ENCODE peak calls at places on chromosomes 13 and 19, in five cellular contexts. V is OCI-LY7, E is GM23338, F is tibial nerve, G is lung. Y is an unnamed sample.

GRCh38 chr13:106318941-106319411 is 216.5 kb downstream of the EFNB2 start:
- DNase-seq in F (no peak), V (no peak), E (peak; percentile 27), G (peak; percentile 48), Y (peak; percentile 86)

GRCh38 chr13:51258612-51259358 is 36.6 kb downstream of the FAM124A start:
- DNase-seq in V (no peak), F (no peak), E (no peak), G (no peak), Y (no peak)

GRCh38 chr13:99374994-99375805 is 68.0 kb upstream of the GPR183 start:
- DNase-seq in E (no peak), F (no peak), G (no peak), V (peak; percentile 44), Y (no peak)

GRCh38 chr19:54364775-54365257 is at the start of gene LAIR1:
- DNase-seq in E (no peak), G (no peak), F (no peak), V (peak; percentile 59), Y (no peak)

GRCh38 chr19:3968556-3969434 is 2.1 kb downstream of the DAPK3 start:
- DNase-seq in V (no peak), F (peak; percentile 79), E (peak; percentile 97), G (peak; percentile 87), Y (peak; percentile 98)

GRCh38 chr13:22161871-22162270 is 491.0 kb downstream of the FGF9 start:
- DNase-seq in E (no peak), G (no peak), V (no peak), F (no peak), Y (no peak)

GRCh38 chr13:79678100-79678499 is 197.1 kb downstream of the NDFIP2 start:
- DNase-seq in F (no peak), E (no peak), G (no peak), V (no peak), Y (no peak)

GRCh38 chr13:74280093-74280794 is 146.0 kb upstream of the KLF12 start:
- DNase-seq in G (no peak), V (no peak), E (no peak), F (no peak), Y (no peak)

GRCh38 chr19:55146078-55146647 is 2.8 kb downstream of the TNNT1 start:
- DNase-seq in V (peak; percentile 66), F (no peak), G (no peak), E (peak; percentile 91), Y (no peak)

GRCh38 chr19:18306903-18307681 is 15.8 kb downstream of the LSM4 start:
- DNase-seq in G (no peak), V (peak; percentile 66), F (no peak), E (peak; percentile 37), Y (no peak)

GRCh38 chr19:4241824-4242430 is 5.0 kb upstream of the YJU2 start:
- DNase-seq in V (peak; percentile 18), E (no peak), F (no peak), G (no peak), Y (no peak)

DNA sequence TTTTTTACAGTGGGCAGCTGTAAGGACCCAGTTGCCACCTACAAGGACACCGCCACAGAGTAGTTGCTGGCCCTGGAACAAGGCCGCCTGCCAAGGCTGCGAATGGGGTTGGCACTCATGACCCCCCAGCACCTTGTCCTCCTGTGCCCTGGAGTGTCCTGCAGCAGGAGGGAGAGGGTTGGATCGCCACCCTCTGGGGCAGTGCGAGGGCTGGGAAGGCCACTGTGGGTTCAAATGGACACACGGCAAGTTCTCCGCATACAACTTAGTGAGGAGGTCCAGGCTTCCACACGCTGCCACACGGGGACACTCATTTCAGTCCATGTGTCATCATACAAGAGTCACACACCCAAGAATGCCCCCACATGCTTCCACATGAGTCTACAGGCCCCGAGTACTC is 978 bp downstream of the KLK8 start:
- DNase-seq in E (no peak), V (no peak), F (no peak), G (no peak), Y (no peak)
- H3K4me3 ChIP-seq in E (peak overlapping the region; percentile 41), V (no peak overlapping the region), F (no peak overlapping the region), G (no peak overlapping the region), Y (no peak overlapping the region)

GRCh38 chr13:30408319-30409101 is 13.8 kb upstream of the UBE2L5 start:
- DNase-seq in V (peak; percentile 88), F (peak; percentile 93), G (peak; percentile 95), E (peak; percentile 97), Y (no peak)
- TF ChIP-seq CTCF in V (peak; percentile 72), F (peak; percentile 79), G (peak; percentile 72), E (peak; percentile 45), Y (peak; percentile 86)

GRCh38 chr19:657611-658010 is 5.4 kb downstream of the RNF126 start:
- DNase-seq in V (no peak), F (no peak), G (no peak), E (no peak), Y (no peak)

GRCh38 chr19:658916-659839 is 3.8 kb downstream of the RNF126 start:
- DNase-seq in V (peak; percentile 47), G (no peak), E (no peak), F (no peak), Y (no peak)

GRCh38 chr19:655691-656090 is 7.3 kb downstream of the RNF126 start:
- DNase-seq in F (no peak), V (no peak), E (no peak), G (no peak), Y (no peak)

GRCh38 chr19:656751-657559 is 6.1 kb downstream of the RNF126 start:
- DNase-seq in F (no peak), E (no peak), V (no peak), G (no peak), Y (no peak)

DNA sequence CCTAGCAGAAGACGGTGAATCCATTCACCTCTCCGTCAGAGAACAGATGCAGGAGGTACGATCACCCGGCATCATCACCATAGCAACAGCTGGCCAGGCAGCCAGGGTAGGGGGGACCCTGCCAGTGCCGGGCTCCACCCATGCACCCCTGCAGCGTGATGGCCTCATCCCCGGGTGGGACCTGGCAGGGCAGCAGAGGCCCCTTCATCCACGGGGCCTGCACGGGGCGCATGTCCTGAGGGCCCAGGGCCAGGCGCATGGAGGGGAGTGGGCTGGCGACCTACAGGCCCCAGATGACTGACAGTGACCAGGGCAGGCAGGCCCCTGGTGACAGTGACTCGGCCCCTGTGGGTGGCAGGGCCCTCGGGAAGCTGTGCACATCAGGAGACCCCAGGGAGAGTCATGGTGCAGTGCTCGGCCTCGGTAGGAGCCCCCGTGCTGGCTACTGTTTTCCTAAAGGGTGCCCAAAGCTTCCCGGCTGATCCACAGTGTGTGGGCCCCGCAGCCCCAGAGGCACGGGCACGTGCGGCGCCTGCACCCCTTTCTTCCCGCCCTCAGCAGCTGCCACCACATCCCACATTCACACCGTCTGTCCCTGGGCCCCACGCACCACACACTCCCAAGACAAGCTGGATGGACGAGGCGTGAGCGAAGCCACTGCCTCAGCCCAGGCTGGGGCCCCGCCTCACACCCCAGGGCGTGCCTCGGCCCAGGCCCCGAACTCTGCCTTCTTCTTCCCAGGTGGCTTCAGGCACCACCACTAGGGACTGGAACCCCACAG is 4.8 kb downstream of the RNF126 start:
- DNase-seq in V (no peak), G (no peak), F (no peak), E (no peak), Y (no peak)
- H3K4me3 ChIP-seq in V (no peak overlapping the region), G (no peak overlapping the region), F (no peak overlapping the region), E (no peak overlapping the region), Y (no peak overlapping the region)

GRCh38 chr13:102769679-102770078 is 3.9 kb downstream of the TEX30 start:
- DNase-seq in G (no peak), F (no peak), E (no peak), V (no peak), Y (no peak)
- TF ChIP-seq CTCF in G (no peak), F (no peak), E (no peak), V (no peak), Y (no peak)

GRCh38 chr19:16071072-16071691 is 5.1 kb upstream of the TPM4 start:
- DNase-seq in V (no peak), G (no peak), F (no peak), E (no peak), Y (no peak)
- H3K4me3 ChIP-seq in V (no peak overlapping the region), G (no peak overlapping the region), F (no peak overlapping the region), E (no peak overlapping the region), Y (no peak overlapping the region)

GRCh38 chr19:13040232-13040915 is 45.1 kb downstream of the NFIX start:
- DNase-seq in E (no peak), G (no peak), F (no peak), V (no peak), Y (no peak)

GRCh38 chr19:13039211-13039789 is 44.0 kb downstream of the NFIX start:
- DNase-seq in G (no peak), V (no peak), F (no peak), E (no peak), Y (no peak)

GRCh38 chr19:13037161-13037560 is 41.9 kb downstream of the NFIX start:
- DNase-seq in G (no peak), V (no peak), E (no peak), F (no peak), Y (peak; percentile 38)

GRCh38 chr19:13037718-13038117 is 42.4 kb downstream of the NFIX start:
- DNase-seq in F (no peak), V (no peak), E (no peak), G (no peak), Y (no peak)

GRCh38 chr19:13038306-13039210 is 43.3 kb downstream of the NFIX start:
- DNase-seq in E (no peak), G (no peak), F (no peak), V (no peak), Y (no peak)
- TF ChIP-seq CTCF in E (peak; percentile 43), G (no peak), F (no peak), V (peak; percentile 23), Y (no peak)

GRCh38 chr19:13094285-13094595 is 8.4 kb downstream of the LYL1 start:
- DNase-seq in F (no peak), V (no peak), E (no peak), G (no peak), Y (no peak)
- H3K4me3 ChIP-seq in F (no peak overlapping the region), V (no peak overlapping the region), E (peak overlapping the region; percentile 59), G (no peak overlapping the region), Y (no peak overlapping the region)

GRCh38 chr19:58408152-58409009 is at the start of gene ZNF584:
- DNase-seq in E (peak; percentile 99), G (peak; percentile 96), F (peak; percentile 88), V (peak; percentile 97), Y (peak; percentile 38)
- TF ChIP-seq CTCF in E (no peak), G (no peak), F (no peak), V (peak; percentile 45), Y (peak; percentile 26)

DNA sequence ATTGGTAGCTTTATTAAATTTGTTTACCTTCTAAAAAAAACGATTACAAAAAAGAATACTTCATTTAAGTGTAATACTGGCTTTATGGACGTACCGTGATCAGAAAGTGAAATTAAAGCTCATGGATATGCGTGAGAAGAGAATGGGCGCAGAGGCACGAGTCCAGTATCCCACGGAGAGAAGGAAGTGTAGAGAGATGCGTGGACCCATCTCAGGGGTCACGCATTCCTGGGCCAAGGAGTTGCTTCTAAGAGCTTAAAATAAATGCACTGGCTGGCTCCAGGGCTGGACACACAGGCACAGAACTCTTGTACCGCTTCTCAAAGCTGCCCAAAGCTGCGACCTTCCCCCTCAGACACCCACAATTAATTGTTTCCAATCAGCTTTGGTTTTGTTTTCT is 8.7 kb upstream of the SPC24 start:
- DNase-seq in F (no peak), V (no peak), G (no peak), E (no peak), Y (no peak)
- H3K4me3 ChIP-seq in F (no peak overlapping the region), V (no peak overlapping the region), G (no peak overlapping the region), E (no peak overlapping the region), Y (no peak overlapping the region)